ENCODE peak calls at places on chromosomes 1 and 21, in ten cellular contexts. One of them, this sample, is unnamed.

GRCh38 chr1:39214021-39214713 is 9.7 kb downstream of the MACF1 start:
- DNase-seq in NCI-H1105: no peak
- DNase-seq in hippocampal formation: peak
- DNase-seq in skeletal muscle cell: no peak
- DNase-seq in cardiac fibroblast: peak
- DNase-seq in amygdala: peak
- DNase-seq in mesothelial cell of epicardium: no peak
- DNase-seq in bronchial epithelial cell: peak
- DNase-seq in GM12892: no peak
- DNase-seq in amniotic stem cell: no peak
- DNase-seq in this sample: no peak

GRCh38 chr1:34816778-34817177 is 24.0 kb downstream of the GJA4 start:
- DNase-seq in NCI-H1105: no peak
- DNase-seq in hippocampal formation: no peak
- DNase-seq in skeletal muscle cell: no peak
- DNase-seq in cardiac fibroblast: no peak
- DNase-seq in amygdala: no peak
- DNase-seq in mesothelial cell of epicardium: no peak
- DNase-seq in bronchial epithelial cell: no peak
- DNase-seq in GM12892: no peak
- DNase-seq in amniotic stem cell: no peak
- DNase-seq in this sample: no peak

GRCh38 chr1:163263818-163264217 is 57.9 kb upstream of the NUF2 start:
- DNase-seq in NCI-H1105: no peak
- DNase-seq in hippocampal formation: no peak
- DNase-seq in skeletal muscle cell: no peak
- DNase-seq in cardiac fibroblast: no peak
- DNase-seq in amygdala: no peak
- DNase-seq in mesothelial cell of epicardium: no peak
- DNase-seq in bronchial epithelial cell: no peak
- DNase-seq in GM12892: no peak
- DNase-seq in amniotic stem cell: no peak
- DNase-seq in this sample: no peak

GRCh38 chr21:36706951-36707762 is 8.2 kb downstream of the SIM2 start:
- DNase-seq in NCI-H1105: no peak
- DNase-seq in hippocampal formation: no peak
- DNase-seq in skeletal muscle cell: no peak
- DNase-seq in cardiac fibroblast: no peak
- DNase-seq in amygdala: no peak
- DNase-seq in mesothelial cell of epicardium: peak
- DNase-seq in bronchial epithelial cell: no peak
- DNase-seq in GM12892: no peak
- DNase-seq in amniotic stem cell: no peak
- DNase-seq in this sample: no peak

GRCh38 chr1:159892944-159893343 is 7.0 kb downstream of the CFAP45 start:
- DNase-seq in NCI-H1105: no peak
- DNase-seq in hippocampal formation: no peak
- DNase-seq in skeletal muscle cell: no peak
- DNase-seq in cardiac fibroblast: no peak
- DNase-seq in amygdala: no peak
- DNase-seq in mesothelial cell of epicardium: no peak
- DNase-seq in bronchial epithelial cell: peak
- DNase-seq in GM12892: no peak
- DNase-seq in amniotic stem cell: no peak
- DNase-seq in this sample: no peak

GRCh38 chr21:41961282-41961701 is 7.5 kb upstream of the C2CD2 start:
- DNase-seq in NCI-H1105: no peak
- DNase-seq in hippocampal formation: no peak
- DNase-seq in skeletal muscle cell: peak
- DNase-seq in cardiac fibroblast: no peak
- DNase-seq in amygdala: no peak
- DNase-seq in mesothelial cell of epicardium: no peak
- DNase-seq in bronchial epithelial cell: no peak
- DNase-seq in GM12892: no peak
- DNase-seq in amniotic stem cell: no peak
- DNase-seq in this sample: no peak

GRCh38 chr1:248821641-248822040 is 4.1 kb downstream of the SH3BP5L start:
- DNase-seq in NCI-H1105: no peak
- DNase-seq in hippocampal formation: no peak
- DNase-seq in skeletal muscle cell: no peak
- DNase-seq in cardiac fibroblast: no peak
- DNase-seq in amygdala: no peak
- DNase-seq in mesothelial cell of epicardium: no peak
- DNase-seq in bronchial epithelial cell: no peak
- DNase-seq in GM12892: no peak
- DNase-seq in amniotic stem cell: no peak
- DNase-seq in this sample: no peak

GRCh38 chr1:209723761-209724693 is 19.4 kb downstream of the HSD11B1 start:
- DNase-seq in NCI-H1105: no peak
- DNase-seq in hippocampal formation: no peak
- DNase-seq in skeletal muscle cell: no peak
- DNase-seq in cardiac fibroblast: no peak
- DNase-seq in amygdala: no peak
- DNase-seq in mesothelial cell of epicardium: no peak
- DNase-seq in bronchial epithelial cell: no peak
- DNase-seq in GM12892: no peak
- DNase-seq in amniotic stem cell: no peak
- DNase-seq in this sample: no peak

GRCh38 chr1:223732993-223733798 is 20.9 kb downstream of the CAPN2 start:
- DNase-seq in NCI-H1105: no peak
- DNase-seq in hippocampal formation: peak
- DNase-seq in skeletal muscle cell: no peak
- DNase-seq in cardiac fibroblast: peak
- DNase-seq in amygdala: no peak
- DNase-seq in mesothelial cell of epicardium: no peak
- DNase-seq in bronchial epithelial cell: no peak
- DNase-seq in GM12892: no peak
- DNase-seq in amniotic stem cell: no peak
- DNase-seq in this sample: no peak

GRCh38 chr21:38768385-38769071 is 37.2 kb upstream of the ETS2 start:
- DNase-seq in NCI-H1105: no peak
- DNase-seq in hippocampal formation: no peak
- DNase-seq in skeletal muscle cell: peak
- DNase-seq in cardiac fibroblast: peak
- DNase-seq in amygdala: no peak
- DNase-seq in mesothelial cell of epicardium: no peak
- DNase-seq in bronchial epithelial cell: peak
- DNase-seq in GM12892: no peak
- DNase-seq in amniotic stem cell: peak
- DNase-seq in this sample: no peak

GRCh38 chr1:87869563-87869962 is 540.9 kb downstream of the LMO4 start:
- DNase-seq in NCI-H1105: no peak
- DNase-seq in hippocampal formation: no peak
- DNase-seq in skeletal muscle cell: peak
- DNase-seq in cardiac fibroblast: peak
- DNase-seq in amygdala: no peak
- DNase-seq in mesothelial cell of epicardium: no peak
- DNase-seq in bronchial epithelial cell: peak
- DNase-seq in GM12892: no peak
- DNase-seq in amniotic stem cell: no peak
- DNase-seq in this sample: no peak

GRCh38 chr1:1208713-1209433 is 2.5 kb upstream of the TNFRSF18 start:
- DNase-seq in NCI-H1105: no peak
- DNase-seq in hippocampal formation: no peak
- DNase-seq in skeletal muscle cell: peak
- DNase-seq in cardiac fibroblast: no peak
- DNase-seq in amygdala: no peak
- DNase-seq in mesothelial cell of epicardium: no peak
- DNase-seq in bronchial epithelial cell: no peak
- DNase-seq in GM12892: no peak
- DNase-seq in amniotic stem cell: no peak
- DNase-seq in this sample: no peak

GRCh38 chr1:177410179-177410766 is 239.5 kb downstream of the BRINP2 start:
- DNase-seq in NCI-H1105: no peak
- DNase-seq in hippocampal formation: no peak
- DNase-seq in skeletal muscle cell: no peak
- DNase-seq in cardiac fibroblast: no peak
- DNase-seq in amygdala: no peak
- DNase-seq in mesothelial cell of epicardium: no peak
- DNase-seq in bronchial epithelial cell: no peak
- DNase-seq in GM12892: no peak
- DNase-seq in amniotic stem cell: no peak
- DNase-seq in this sample: no peak

GRCh38 chr1:201659576-201659975 is 120.6 kb downstream of the NAV1 start:
- DNase-seq in NCI-H1105: no peak
- DNase-seq in hippocampal formation: no peak
- DNase-seq in skeletal muscle cell: no peak
- DNase-seq in cardiac fibroblast: no peak
- DNase-seq in amygdala: no peak
- DNase-seq in mesothelial cell of epicardium: no peak
- DNase-seq in bronchial epithelial cell: no peak
- DNase-seq in GM12892: no peak
- DNase-seq in amniotic stem cell: no peak
- DNase-seq in this sample: no peak

GRCh38 chr1:99496067-99496466 is 149.8 kb upstream of the PALMD start:
- DNase-seq in NCI-H1105: no peak
- DNase-seq in hippocampal formation: no peak
- DNase-seq in skeletal muscle cell: peak
- DNase-seq in cardiac fibroblast: peak
- DNase-seq in amygdala: no peak
- DNase-seq in mesothelial cell of epicardium: no peak
- DNase-seq in bronchial epithelial cell: peak
- DNase-seq in GM12892: no peak
- DNase-seq in amniotic stem cell: no peak
- DNase-seq in this sample: no peak

GRCh38 chr21:45971487-45972352 is 9.8 kb upstream of the COL6A1 start:
- DNase-seq in NCI-H1105: no peak
- DNase-seq in hippocampal formation: no peak
- DNase-seq in skeletal muscle cell: no peak
- DNase-seq in cardiac fibroblast: peak
- DNase-seq in amygdala: no peak
- DNase-seq in mesothelial cell of epicardium: peak
- DNase-seq in bronchial epithelial cell: no peak
- DNase-seq in GM12892: no peak
- DNase-seq in amniotic stem cell: peak
- DNase-seq in this sample: no peak

GRCh38 chr1:66137235-66137634 is 344.5 kb downstream of the PDE4B start:
- DNase-seq in NCI-H1105: no peak
- DNase-seq in hippocampal formation: no peak
- DNase-seq in skeletal muscle cell: no peak
- DNase-seq in cardiac fibroblast: no peak
- DNase-seq in amygdala: no peak
- DNase-seq in mesothelial cell of epicardium: no peak
- DNase-seq in bronchial epithelial cell: no peak
- DNase-seq in GM12892: no peak
- DNase-seq in amniotic stem cell: no peak
- DNase-seq in this sample: no peak

GRCh38 chr1:40806724-40807675 is 23.4 kb downstream of the KCNQ4 start:
- DNase-seq in NCI-H1105: no peak
- DNase-seq in hippocampal formation: no peak
- DNase-seq in skeletal muscle cell: no peak
- DNase-seq in cardiac fibroblast: peak
- DNase-seq in amygdala: no peak
- DNase-seq in mesothelial cell of epicardium: no peak
- DNase-seq in bronchial epithelial cell: no peak
- DNase-seq in GM12892: no peak
- DNase-seq in amniotic stem cell: no peak
- DNase-seq in this sample: no peak

GRCh38 chr1:1144122-1144842 is 28.4 kb upstream of the C1orf159 start:
- DNase-seq in NCI-H1105: peak
- DNase-seq in hippocampal formation: no peak
- DNase-seq in skeletal muscle cell: no peak
- DNase-seq in cardiac fibroblast: no peak
- DNase-seq in amygdala: no peak
- DNase-seq in mesothelial cell of epicardium: no peak
- DNase-seq in bronchial epithelial cell: peak
- DNase-seq in GM12892: peak
- DNase-seq in amniotic stem cell: no peak
- DNase-seq in this sample: no peak

GRCh38 chr21:41210405-41211040 is 42.6 kb downstream of the BACE2 start:
- DNase-seq in NCI-H1105: no peak
- DNase-seq in hippocampal formation: no peak
- DNase-seq in skeletal muscle cell: no peak
- DNase-seq in cardiac fibroblast: peak
- DNase-seq in amygdala: no peak
- DNase-seq in mesothelial cell of epicardium: no peak
- DNase-seq in bronchial epithelial cell: no peak
- DNase-seq in GM12892: no peak
- DNase-seq in amniotic stem cell: no peak
- DNase-seq in this sample: no peak

GRCh38 chr1:97070366-97070765 is 348.8 kb downstream of the PTBP2 start:
- DNase-seq in NCI-H1105: no peak
- DNase-seq in hippocampal formation: no peak
- DNase-seq in skeletal muscle cell: no peak
- DNase-seq in cardiac fibroblast: peak
- DNase-seq in amygdala: no peak
- DNase-seq in mesothelial cell of epicardium: no peak
- DNase-seq in bronchial epithelial cell: no peak
- DNase-seq in GM12892: no peak
- DNase-seq in amniotic stem cell: no peak
- DNase-seq in this sample: no peak

GRCh38 chr1:114997510-114997909 is 32.1 kb upstream of the TSHB start:
- DNase-seq in NCI-H1105: no peak
- DNase-seq in hippocampal formation: no peak
- DNase-seq in skeletal muscle cell: no peak
- DNase-seq in cardiac fibroblast: no peak
- DNase-seq in amygdala: no peak
- DNase-seq in mesothelial cell of epicardium: no peak
- DNase-seq in bronchial epithelial cell: no peak
- DNase-seq in GM12892: no peak
- DNase-seq in amniotic stem cell: no peak
- DNase-seq in this sample: no peak

GRCh38 chr1:53094533-53094919 is 32.5 kb downstream of the PODN start:
- DNase-seq in NCI-H1105: no peak
- DNase-seq in hippocampal formation: no peak
- DNase-seq in skeletal muscle cell: no peak
- DNase-seq in cardiac fibroblast: no peak
- DNase-seq in amygdala: no peak
- DNase-seq in mesothelial cell of epicardium: no peak
- DNase-seq in bronchial epithelial cell: no peak
- DNase-seq in GM12892: no peak
- DNase-seq in amniotic stem cell: no peak
- DNase-seq in this sample: no peak